ENCODE peak calls at places on chromosome 13, in nine cellular contexts. K, G, Q, I, U, C, V, N and S are unnamed samples.

GRCh38 chr13:41546372-41547252 is 89.3 kb downstream of the RGCC start:
- DNase-seq in Q (no peak), V (no peak), N (peak), C (no peak), I (no peak), G (no peak), K (no peak), U (no peak), S (no peak)

GRCh38 chr13:32455594-32455903 is 27.6 kb upstream of the N4BP2L1 start:
- DNase-seq in N (no peak), K (no peak), V (no peak), U (no peak), G (no peak), C (no peak), I (no peak), Q (no peak), S (no peak)

GRCh38 chr13:101648766-101649489 is 196.5 kb downstream of the ITGBL1 start:
- DNase-seq in V (no peak), C (no peak), Q (no peak), I (no peak), K (no peak), G (no peak), U (no peak), N (no peak), S (no peak)

GRCh38 chr13:110409581-110409992 is 102.5 kb downstream of the COL4A2 start:
- DNase-seq in V (no peak), U (no peak), N (no peak), Q (no peak), C (no peak), G (no peak), I (no peak), K (peak), S (no peak)

GRCh38 chr13:38951525-38952313 is 38.9 kb downstream of the STOML3 start:
- DNase-seq in I (no peak), G (no peak), Q (no peak), C (no peak), U (no peak), N (no peak), K (no peak), V (no peak), S (no peak)

GRCh38 chr13:68009546-68009945 is 779.4 kb upstream of the PCDH9 start:
- DNase-seq in K (no peak), I (no peak), C (no peak), Q (no peak), U (no peak), N (no peak), G (no peak), V (no peak), S (no peak)

GRCh38 chr13:95100525-95101121 is 200.6 kb downstream of the ABCC4 start:
- DNase-seq in V (no peak), Q (no peak), N (no peak), I (no peak), C (peak), G (no peak), K (no peak), U (no peak), S (no peak)

GRCh38 chr13:84902243-84902642 is 897.0 kb downstream of the SLITRK6 start:
- DNase-seq in N (no peak), I (no peak), Q (no peak), U (no peak), G (no peak), K (no peak), C (no peak), V (no peak), S (no peak)

GRCh38 chr13:28475916-28476725 is 18.8 kb downstream of the FLT1 start:
- DNase-seq in Q (no peak), G (no peak), C (peak), K (no peak), I (no peak), V (no peak), U (no peak), N (peak), S (no peak)

GRCh38 chr13:76438050-76438449 is 448.2 kb downstream of the KCTD12 start:
- DNase-seq in Q (no peak), U (no peak), K (no peak), V (no peak), I (no peak), N (peak), C (no peak), G (no peak), S (no peak)

GRCh38 chr13:39379667-39380655 is 223.0 kb downstream of the LHFPL6 start:
- DNase-seq in Q (no peak), G (no peak), C (no peak), U (no peak), I (no peak), N (no peak), V (no peak), K (no peak), S (no peak)

GRCh38 chr13:28530729-28531194 is 35.8 kb upstream of the FLT1 start:
- DNase-seq in K (no peak), U (no peak), N (no peak), C (no peak), I (no peak), V (no peak), G (no peak), Q (peak), S (no peak)

GRCh38 chr13:110652755-110653154 is 37.4 kb downstream of the NAXD start:
- DNase-seq in K (no peak), U (no peak), V (no peak), C (no peak), Q (no peak), N (no peak), I (no peak), G (no peak), S (no peak)

GRCh38 chr13:99057310-99057975 is 79.6 kb upstream of the DOCK9 start:
- DNase-seq in G (no peak), C (no peak), V (no peak), I (no peak), U (no peak), N (no peak), K (no peak), Q (no peak), S (no peak)

GRCh38 chr13:33150146-33150545 is 133.9 kb downstream of the KL start:
- DNase-seq in V (no peak), G (no peak), I (no peak), N (no peak), C (no peak), Q (no peak), U (no peak), K (no peak), S (no peak)

GRCh38 chr13:48710160-48710559 is 56.4 kb downstream of the CYSLTR2 start:
- DNase-seq in I (no peak), V (no peak), C (no peak), K (no peak), Q (no peak), N (no peak), U (no peak), G (no peak), S (no peak)

GRCh38 chr13:40626566-40626965 is 39.9 kb downstream of the FOXO1 start:
- DNase-seq in I (no peak), N (no peak), U (no peak), C (no peak), K (no peak), G (no peak), V (no peak), Q (no peak), S (no peak)

GRCh38 chr13:99307247-99307646 is at the start of gene GPR183:
- DNase-seq in K (no peak), I (no peak), Q (no peak), N (no peak), U (no peak), G (no peak), V (no peak), C (no peak), S (peak)

GRCh38 chr13:78131811-78132210 is 213.2 kb upstream of the EDNRB start:
- DNase-seq in G (no peak), N (no peak), C (no peak), K (no peak), Q (no peak), U (no peak), I (no peak), V (no peak), S (no peak)

GRCh38 chr13:98454389-98454881 is 122.5 kb downstream of the STK24 start:
- DNase-seq in V (no peak), G (no peak), U (no peak), I (no peak), N (peak), C (peak), K (peak), Q (no peak), S (no peak)

GRCh38 chr13:31485651-31486051 is 253.7 kb upstream of the RXFP2 start:
- DNase-seq in G (no peak), K (no peak), I (no peak), N (no peak), Q (no peak), C (no peak), V (no peak), U (no peak), S (no peak)

GRCh38 chr13:20197361-20197834 is 4.7 kb upstream of the GJB2 start:
- DNase-seq in K (no peak), V (no peak), U (no peak), I (no peak), N (no peak), Q (no peak), G (no peak), C (no peak), S (peak)

GRCh38 chr13:68185767-68186166 is 955.6 kb upstream of the PCDH9 start:
- DNase-seq in I (no peak), C (no peak), K (no peak), U (no peak), G (no peak), Q (no peak), V (no peak), N (no peak), S (no peak)

GRCh38 chr13:93847162-93847561 is 620.6 kb downstream of the GPC6 start:
- DNase-seq in I (no peak), G (no peak), V (no peak), K (no peak), Q (no peak), C (peak), N (peak), U (no peak), S (no peak)

GRCh38 chr13:94641432-94641941 is 39.8 kb downstream of the GPR180 start:
- DNase-seq in V (no peak), Q (no peak), K (no peak), I (no peak), U (no peak), G (no peak), C (peak), N (peak), S (no peak)

GRCh38 chr13:93182406-93182805 is 44.2 kb upstream of the GPC6 start:
- DNase-seq in Q (no peak), I (no peak), K (no peak), V (no peak), C (no peak), N (no peak), U (no peak), G (no peak), S (no peak)

GRCh38 chr13:87859261-87859660 is 188.1 kb downstream of the SLITRK5 start:
- DNase-seq in G (no peak), N (no peak), U (no peak), Q (no peak), K (no peak), C (no peak), I (no peak), V (no peak), S (no peak)

GRCh38 chr13:42064259-42064658 is 15.8 kb downstream of the DGKH start:
- DNase-seq in K (no peak), Q (no peak), I (no peak), U (no peak), V (no peak), C (no peak), G (no peak), N (no peak), S (no peak)

GRCh38 chr13:84994582-84994981 is 804.6 kb downstream of the SLITRK6 start:
- DNase-seq in Q (no peak), C (no peak), N (no peak), V (no peak), G (no peak), K (no peak), U (no peak), I (no peak), S (no peak)

GRCh38 chr13:22740264-22740663 is 440.5 kb upstream of the SGCG start:
- DNase-seq in G (no peak), N (no peak), C (no peak), U (no peak), V (peak), Q (no peak), K (no peak), I (peak), S (no peak)

GRCh38 chr13:63124863-63125262 is 1709.2 kb upstream of the PCDH20 start:
- DNase-seq in C (no peak), V (no peak), Q (no peak), U (no peak), N (no peak), G (no peak), K (no peak), I (no peak), S (no peak)
- TF ChIP-seq CTCF in C (peak), V (no peak), Q (peak), U (peak), N (peak), G (peak), K (no peak), I (peak), S (no peak)

GRCh38 chr13:100520936-100521765 is 67.4 kb downstream of the GGACT start:
- DNase-seq in N (no peak), V (no peak), Q (peak), K (no peak), G (no peak), I (peak), U (no peak), C (no peak), S (no peak)
- TF ChIP-seq CTCF in N (no peak), V (no peak), Q (peak), K (no peak), G (no peak), I (no peak), U (no peak), C (no peak), S (no peak)

GRCh38 chr13:44972956-44973581 is 16.2 kb downstream of the NUFIP1 start:
- DNase-seq in Q (no peak), U (no peak), V (no peak), C (no peak), I (no peak), K (no peak), G (no peak), N (no peak), S (no peak)

GRCh38 chr13:44976949-44977583 is 12.2 kb downstream of the NUFIP1 start:
- DNase-seq in C (no peak), U (no peak), V (no peak), N (no peak), Q (no peak), K (no peak), I (no peak), G (no peak), S (no peak)

GRCh38 chr13:44976196-44976595 is 13.1 kb downstream of the NUFIP1 start:
- DNase-seq in C (no peak), N (no peak), I (no peak), V (no peak), Q (no peak), K (no peak), G (no peak), U (no peak), S (no peak)

GRCh38 chr13:44974056-44974798 is 15.0 kb downstream of the NUFIP1 start:
- DNase-seq in G (peak), I (no peak), Q (no peak), K (no peak), U (no peak), N (no peak), V (no peak), C (no peak), S (no peak)

GRCh38 chr13:44978328-44978727 is 10.9 kb downstream of the NUFIP1 start:
- DNase-seq in N (no peak), I (no peak), G (no peak), C (no peak), Q (no peak), K (no peak), V (no peak), U (no peak), S (no peak)
- TF ChIP-seq CTCF in N (no peak), I (no peak), G (peak), C (peak), Q (peak), K (no peak), V (no peak), U (no peak), S (no peak)

GRCh38 chr13:79674765-79675515 is 194.0 kb downstream of the NDFIP2 start:
- DNase-seq in G (no peak), V (no peak), U (no peak), C (no peak), K (no peak), N (no peak), Q (no peak), I (no peak), S (no peak)

GRCh38 chr13:79678100-79678499 is 197.1 kb downstream of the NDFIP2 start:
- DNase-seq in I (no peak), C (no peak), V (no peak), N (no peak), Q (no peak), K (no peak), G (no peak), U (no peak), S (no peak)

GRCh38 chr13:79673993-79674377 is 193.0 kb downstream of the NDFIP2 start:
- DNase-seq in K (no peak), Q (no peak), I (no peak), G (no peak), V (no peak), N (no peak), U (no peak), C (no peak), S (no peak)

GRCh38 chr13:79673310-79673992 is 192.5 kb downstream of the NDFIP2 start:
- DNase-seq in C (no peak), I (no peak), N (no peak), V (no peak), K (no peak), U (no peak), G (no peak), Q (no peak), S (no peak)

GRCh38 chr13:79675931-79676658 is 195.1 kb downstream of the NDFIP2 start:
- DNase-seq in U (no peak), K (no peak), Q (no peak), I (no peak), C (no peak), G (no peak), N (no peak), V (no peak), S (no peak)
- TF ChIP-seq CTCF in U (no peak), K (no peak), Q (no peak), I (no peak), C (no peak), G (no peak), N (no peak), V (no peak), S (no peak)

DNA sequence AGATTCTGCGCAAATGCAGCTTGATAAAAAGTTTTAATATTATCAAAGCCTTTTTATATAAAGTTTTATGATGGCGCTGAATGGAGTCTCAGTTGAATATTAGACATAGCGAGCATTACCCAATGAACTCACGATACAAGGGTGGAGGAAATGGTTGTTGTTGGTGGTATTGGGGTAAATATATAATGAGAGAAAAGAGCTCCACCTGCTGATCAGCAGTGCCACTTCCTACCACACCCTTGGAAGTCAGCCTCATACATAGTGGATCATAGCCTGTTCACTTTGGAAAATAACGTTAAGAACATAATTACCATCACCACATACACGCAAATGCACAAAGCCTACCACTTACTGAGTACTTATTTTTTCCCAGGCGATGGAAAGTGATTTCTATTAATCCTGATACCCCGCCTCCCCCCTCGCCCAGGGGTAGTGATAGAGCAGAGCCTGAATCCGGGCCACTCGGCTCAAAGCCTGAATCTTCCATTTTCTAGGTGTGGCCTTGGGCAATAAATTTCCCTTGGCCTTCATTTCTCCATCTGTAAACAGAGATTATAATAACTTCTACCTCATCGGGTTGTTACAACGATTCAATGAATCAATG is 358.3 kb downstream of the KLF5 start:
- DNase-seq in K (no peak), I (no peak), N (no peak), G (no peak), U (no peak), Q (no peak), V (no peak), C (no peak), S (no peak)
- TF ChIP-seq CTCF in K (no peak), I (no peak), N (peak), G (peak), U (no peak), Q (peak), V (peak), C (peak), S (no peak)

GRCh38 chr13:108963276-108963810 is 333.9 kb downstream of the MYO16 start:
- DNase-seq in K (no peak), Q (no peak), V (no peak), G (no peak), C (no peak), U (no peak), I (no peak), N (no peak), S (no peak)

GRCh38 chr13:108963846-108964600 is 334.6 kb downstream of the MYO16 start:
- DNase-seq in G (no peak), I (no peak), U (no peak), Q (no peak), V (no peak), C (no peak), N (peak), K (no peak), S (no peak)

GRCh38 chr13:108967371-108967770 is 338.0 kb downstream of the MYO16 start:
- DNase-seq in I (no peak), Q (no peak), G (no peak), N (no peak), V (no peak), K (no peak), C (no peak), U (no peak), S (no peak)

GRCh38 chr13:108962652-108963051 is 333.2 kb downstream of the MYO16 start:
- DNase-seq in U (no peak), I (no peak), Q (no peak), N (no peak), V (no peak), G (no peak), C (no peak), K (no peak), S (no peak)

DNA sequence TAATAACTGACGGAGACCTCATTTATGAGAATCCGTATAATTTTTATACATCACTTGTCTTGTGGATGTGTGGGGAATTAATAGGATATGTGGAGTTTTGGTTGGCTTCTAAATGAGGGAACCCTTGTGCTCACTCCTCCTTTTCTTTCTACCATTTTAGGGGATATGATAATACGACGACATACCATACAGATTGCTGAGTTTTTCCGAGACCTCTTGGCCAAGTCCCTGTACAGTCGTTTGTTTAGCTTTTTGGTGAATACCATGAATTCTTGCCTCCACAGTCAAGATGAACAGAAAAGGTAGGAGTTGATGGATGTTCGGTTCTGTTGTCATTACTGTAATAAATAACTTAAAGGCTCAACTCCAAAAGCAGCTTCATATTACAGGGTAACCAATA is 335.2 kb downstream of the MYO16 start:
- DNase-seq in I (no peak), C (no peak), N (no peak), Q (no peak), G (no peak), V (no peak), K (no peak), U (no peak), S (no peak)
- TF ChIP-seq CTCF in I (no peak), C (no peak), N (no peak), Q (no peak), G (no peak), V (no peak), K (no peak), U (no peak), S (no peak)

DNA sequence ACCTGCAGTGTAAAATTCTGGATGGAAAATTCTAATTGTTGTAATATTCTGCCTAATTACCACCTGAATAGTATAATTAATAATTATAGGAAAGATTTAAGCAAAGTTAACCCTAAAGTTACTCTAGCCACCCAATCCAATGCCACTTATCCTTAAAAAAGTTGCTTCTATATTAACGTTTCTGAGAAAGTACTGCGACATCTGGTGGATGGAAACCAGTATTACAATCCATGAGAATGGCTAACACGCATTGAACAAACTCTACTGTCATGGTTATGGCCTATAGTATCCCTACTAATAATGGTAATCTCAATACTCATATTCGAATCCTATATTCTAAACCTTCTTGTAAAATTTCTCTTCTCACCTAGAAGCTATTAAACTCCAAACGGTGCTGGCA is 1551.8 kb downstream of the SLITRK1 start:
- DNase-seq in N (no peak), K (no peak), U (no peak), I (no peak), G (no peak), C (no peak), V (no peak), Q (no peak), S (peak)
- TF ChIP-seq CTCF in N (peak), K (no peak), U (peak), I (peak), G (peak), C (peak), V (no peak), Q (peak), S (peak)